ENCODE peak calls at places on chromosomes 7 and 10, in nine cellular contexts. One of them, this sample, is unnamed.

GRCh38 chr7:3200504-3200903 is 100.5 kb upstream of the SDK1 start:
- DNase-seq in K562: peak; percentile 37
- DNase-seq in psoas muscle: no peak
- DNase-seq in PC-9: no peak
- DNase-seq in MM.1S: no peak
- DNase-seq in A549: peak; percentile 38
- DNase-seq in ovary: no peak
- DNase-seq in cardiac muscle cell: peak; percentile 39
- DNase-seq in heart left ventricle: no peak
- DNase-seq in this sample: no peak

GRCh38 chr10:86644412-86645110 is 9.8 kb upstream of the OPN4 start:
- DNase-seq in ovary: no peak
- DNase-seq in heart left ventricle: no peak
- DNase-seq in psoas muscle: no peak
- DNase-seq in PC-9: no peak
- DNase-seq in K562: no peak
- DNase-seq in cardiac muscle cell: no peak
- DNase-seq in MM.1S: no peak
- DNase-seq in A549: no peak
- DNase-seq in this sample: no peak

GRCh38 chr10:69458426-69459100 is 7.3 kb downstream of the TSPAN15 start:
- DNase-seq in MM.1S: no peak
- DNase-seq in A549: no peak
- DNase-seq in heart left ventricle: no peak
- DNase-seq in K562: no peak
- DNase-seq in cardiac muscle cell: peak; percentile 40
- DNase-seq in ovary: no peak
- DNase-seq in psoas muscle: peak; percentile 70
- DNase-seq in PC-9: peak; percentile 98
- DNase-seq in this sample: peak; percentile 65

GRCh38 chr7:13945670-13946069 is 43.8 kb downstream of the ETV1 start:
- DNase-seq in A549: no peak
- DNase-seq in heart left ventricle: no peak
- DNase-seq in ovary: no peak
- DNase-seq in psoas muscle: no peak
- DNase-seq in MM.1S: no peak
- DNase-seq in cardiac muscle cell: no peak
- DNase-seq in K562: no peak
- DNase-seq in PC-9: no peak
- DNase-seq in this sample: no peak

GRCh38 chr10:85224366-85224960 is 896.1 kb downstream of the CCSER2 start:
- DNase-seq in ovary: no peak
- DNase-seq in heart left ventricle: no peak
- DNase-seq in K562: no peak
- DNase-seq in MM.1S: no peak
- DNase-seq in cardiac muscle cell: no peak
- DNase-seq in psoas muscle: no peak
- DNase-seq in PC-9: no peak
- DNase-seq in A549: no peak
- DNase-seq in this sample: no peak

GRCh38 chr10:112852308-112852707 is 97.7 kb upstream of the TCF7L2 start:
- DNase-seq in K562: no peak
- DNase-seq in cardiac muscle cell: no peak
- DNase-seq in PC-9: no peak
- DNase-seq in A549: no peak
- DNase-seq in heart left ventricle: peak; percentile 26
- DNase-seq in MM.1S: no peak
- DNase-seq in psoas muscle: no peak
- DNase-seq in ovary: no peak
- DNase-seq in this sample: peak; percentile 54

GRCh38 chr7:103148131-103148993 is 537 bp downstream of the NAPEPLD start:
- DNase-seq in heart left ventricle: no peak
- DNase-seq in K562: no peak
- DNase-seq in psoas muscle: no peak
- DNase-seq in ovary: no peak
- DNase-seq in cardiac muscle cell: no peak
- DNase-seq in PC-9: no peak
- DNase-seq in A549: no peak
- DNase-seq in MM.1S: no peak
- DNase-seq in this sample: no peak

GRCh38 chr10:101848894-101849351 is 5.3 kb upstream of the KCNIP2 start:
- DNase-seq in PC-9: no peak
- DNase-seq in ovary: no peak
- DNase-seq in MM.1S: no peak
- DNase-seq in K562: no peak
- DNase-seq in heart left ventricle: no peak
- DNase-seq in cardiac muscle cell: no peak
- DNase-seq in psoas muscle: no peak
- DNase-seq in A549: no peak
- DNase-seq in this sample: peak; percentile 49

GRCh38 chr7:140752533-140752932 is 56.0 kb downstream of the NDUFB2 start:
- DNase-seq in MM.1S: no peak
- DNase-seq in heart left ventricle: no peak
- DNase-seq in cardiac muscle cell: no peak
- DNase-seq in ovary: no peak
- DNase-seq in PC-9: no peak
- DNase-seq in A549: no peak
- DNase-seq in psoas muscle: no peak
- DNase-seq in K562: no peak
- DNase-seq in this sample: no peak

GRCh38 chr7:105830405-105831218 is 45.8 kb downstream of the ATXN7L1 start:
- DNase-seq in MM.1S: no peak
- DNase-seq in psoas muscle: no peak
- DNase-seq in PC-9: peak; percentile 97
- DNase-seq in cardiac muscle cell: no peak
- DNase-seq in heart left ventricle: no peak
- DNase-seq in K562: no peak
- DNase-seq in ovary: no peak
- DNase-seq in A549: peak; percentile 91
- DNase-seq in this sample: no peak
- H3K4me1 ChIP-seq in MM.1S: peaks cover 28% of the 10 kb centered on the region
- H3K4me1 ChIP-seq in psoas muscle: peaks cover 23% of the 10 kb centered on the region
- H3K4me1 ChIP-seq in PC-9: peaks cover 39% of the 10 kb centered on the region
- H3K4me1 ChIP-seq in cardiac muscle cell: peaks cover 4% of the 10 kb centered on the region
- H3K4me1 ChIP-seq in heart left ventricle: no peaks in the 10 kb centered on the region
- H3K4me1 ChIP-seq in K562: no peaks in the 10 kb centered on the region
- H3K4me1 ChIP-seq in ovary: peaks cover 7% of the 10 kb centered on the region
- H3K4me1 ChIP-seq in A549: peaks cover 47% of the 10 kb centered on the region
- H3K4me1 ChIP-seq in this sample: peaks cover 15% of the 10 kb centered on the region

GRCh38 chr10:133097418-133097817 is 9.7 kb downstream of the ADGRA1 start:
- DNase-seq in cardiac muscle cell: no peak
- DNase-seq in PC-9: no peak
- DNase-seq in heart left ventricle: no peak
- DNase-seq in MM.1S: no peak
- DNase-seq in K562: no peak
- DNase-seq in ovary: no peak
- DNase-seq in psoas muscle: no peak
- DNase-seq in A549: no peak
- DNase-seq in this sample: no peak

GRCh38 chr10:133100186-133100585 is 12.5 kb downstream of the ADGRA1 start:
- DNase-seq in cardiac muscle cell: no peak
- DNase-seq in heart left ventricle: no peak
- DNase-seq in psoas muscle: no peak
- DNase-seq in K562: no peak
- DNase-seq in A549: no peak
- DNase-seq in PC-9: no peak
- DNase-seq in ovary: no peak
- DNase-seq in MM.1S: no peak
- DNase-seq in this sample: no peak

GRCh38 chr10:133099571-133099970 is 11.8 kb downstream of the ADGRA1 start:
- DNase-seq in PC-9: no peak
- DNase-seq in MM.1S: no peak
- DNase-seq in A549: no peak
- DNase-seq in ovary: no peak
- DNase-seq in cardiac muscle cell: no peak
- DNase-seq in psoas muscle: no peak
- DNase-seq in K562: no peak
- DNase-seq in heart left ventricle: no peak
- DNase-seq in this sample: no peak

GRCh38 chr10:133097961-133098360 is 10.2 kb downstream of the ADGRA1 start:
- DNase-seq in MM.1S: no peak
- DNase-seq in psoas muscle: no peak
- DNase-seq in K562: no peak
- DNase-seq in ovary: no peak
- DNase-seq in cardiac muscle cell: no peak
- DNase-seq in heart left ventricle: no peak
- DNase-seq in A549: no peak
- DNase-seq in PC-9: no peak
- DNase-seq in this sample: no peak

DNA sequence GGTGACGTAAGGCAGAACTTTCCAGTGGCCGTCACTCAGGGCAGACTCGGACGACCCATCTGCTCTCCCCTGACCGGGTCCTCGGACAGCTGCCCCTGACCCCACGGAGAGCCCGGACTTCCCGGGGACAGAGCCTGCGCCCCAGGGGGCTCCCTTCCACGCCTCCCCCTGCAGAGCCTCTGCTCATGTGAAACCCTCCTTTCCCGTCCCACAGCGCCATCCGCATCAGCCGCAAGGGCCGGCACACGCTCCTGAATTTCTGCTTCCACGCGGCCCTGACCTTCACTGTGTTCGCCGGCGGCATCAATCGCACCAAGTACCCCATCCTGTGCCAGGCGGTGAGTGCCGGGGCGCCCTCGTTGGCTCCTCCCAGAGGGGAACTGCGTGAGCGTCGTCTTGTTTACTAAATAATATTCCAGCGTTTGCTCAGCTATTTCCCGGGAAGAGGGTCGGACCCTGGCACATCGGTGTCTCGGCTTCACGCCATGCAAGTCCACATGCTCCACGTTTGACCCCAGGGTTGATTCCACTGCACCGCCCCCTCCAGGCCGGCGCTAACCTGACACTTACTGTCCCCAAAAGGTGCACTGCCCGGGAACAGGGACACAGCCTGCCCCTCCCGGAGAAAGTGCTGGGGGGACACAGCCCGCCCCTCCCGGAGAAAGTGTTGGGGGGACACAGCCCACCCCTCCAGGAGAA is 10.9 kb downstream of the ADGRA1 start:
- DNase-seq in A549: no peak
- DNase-seq in K562: peak; percentile 22
- DNase-seq in ovary: no peak
- DNase-seq in MM.1S: no peak
- DNase-seq in heart left ventricle: no peak
- DNase-seq in PC-9: no peak
- DNase-seq in psoas muscle: no peak
- DNase-seq in cardiac muscle cell: no peak
- DNase-seq in this sample: no peak
- TF ChIP-seq CTCF in A549: no peak
- TF ChIP-seq CTCF in K562: peak; percentile 45
- TF ChIP-seq CTCF in ovary: no peak
- TF ChIP-seq CTCF in MM.1S: no peak
- TF ChIP-seq CTCF in heart left ventricle: no peak
- TF ChIP-seq CTCF in PC-9: no peak
- TF ChIP-seq CTCF in psoas muscle: no peak
- TF ChIP-seq CTCF in cardiac muscle cell: no peak
- TF ChIP-seq CTCF in this sample: no peak

DNA sequence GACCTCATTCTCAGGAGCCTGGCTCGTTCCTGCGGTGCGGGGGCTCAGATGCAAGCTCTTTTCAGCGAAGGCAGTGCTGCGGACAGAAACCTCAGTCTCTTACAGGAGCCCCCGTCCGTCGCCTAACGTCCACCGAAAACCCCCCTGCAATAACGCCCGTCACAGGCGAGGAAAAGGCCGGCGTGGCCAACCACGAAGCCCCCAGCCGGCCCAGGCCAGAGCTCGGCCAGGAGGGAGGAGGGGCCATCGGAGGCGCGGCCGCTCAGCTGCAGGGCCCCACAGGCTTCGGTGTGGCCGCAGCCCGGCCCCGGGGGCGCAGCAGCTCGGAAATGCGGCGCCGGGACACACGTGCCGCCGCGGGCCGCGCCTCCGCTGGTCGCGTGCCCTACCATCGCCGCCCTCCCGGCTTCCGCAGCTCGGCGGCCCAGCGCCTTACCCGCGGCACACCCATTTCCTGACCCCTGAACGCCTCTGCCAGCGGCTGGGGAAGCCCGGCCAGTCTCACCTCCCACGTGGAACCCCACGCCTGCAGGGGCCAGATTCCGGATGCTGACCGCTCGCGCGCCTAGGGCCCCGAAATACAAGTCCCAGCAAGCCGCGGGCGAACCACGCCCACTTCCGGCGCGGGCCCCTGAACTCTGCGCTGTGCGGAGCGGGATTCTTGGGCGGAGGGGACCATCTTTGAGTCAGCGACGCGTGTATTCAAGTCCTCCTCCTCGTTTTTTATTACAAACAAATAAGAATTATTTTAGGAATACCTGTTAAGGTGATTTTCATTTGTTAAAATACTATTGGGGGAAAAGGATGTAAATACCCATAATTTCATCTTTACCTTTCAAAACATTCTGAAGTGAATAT is at the start of gene ZNF239:
- DNase-seq in A549: peak; percentile 81
- DNase-seq in cardiac muscle cell: peak; percentile 84
- DNase-seq in psoas muscle: peak; percentile 95
- DNase-seq in heart left ventricle: peak; percentile 89
- DNase-seq in ovary: peak; percentile 92
- DNase-seq in K562: peak; percentile 93
- DNase-seq in MM.1S: no peak
- DNase-seq in PC-9: peak; percentile 67
- DNase-seq in this sample: peak; percentile 93
- H3K9me3 ChIP-seq in A549: peaks cover 32% of the 10 kb centered on the region
- H3K9me3 ChIP-seq in cardiac muscle cell: no peaks in the 10 kb centered on the region
- H3K9me3 ChIP-seq in psoas muscle: no peaks in the 10 kb centered on the region
- H3K9me3 ChIP-seq in heart left ventricle: no peaks in the 10 kb centered on the region
- H3K9me3 ChIP-seq in ovary: no peaks in the 10 kb centered on the region
- H3K9me3 ChIP-seq in K562: peaks cover 16% of the 10 kb centered on the region
- H3K9me3 ChIP-seq in MM.1S: no peaks in the 10 kb centered on the region
- H3K9me3 ChIP-seq in PC-9: peaks cover 3% of the 10 kb centered on the region
- H3K9me3 ChIP-seq in this sample: no peaks in the 10 kb centered on the region

GRCh38 chr7:157404845-157405481 is 68.2 kb downstream of the DNAJB6 start:
- DNase-seq in K562: peak; percentile 87
- DNase-seq in MM.1S: no peak
- DNase-seq in heart left ventricle: no peak
- DNase-seq in PC-9: peak; percentile 98
- DNase-seq in A549: peak; percentile 77
- DNase-seq in cardiac muscle cell: no peak
- DNase-seq in ovary: peak; percentile 59
- DNase-seq in psoas muscle: no peak
- DNase-seq in this sample: peak; percentile 97

GRCh38 chr7:157405501-157405900 is 68.7 kb downstream of the DNAJB6 start:
- DNase-seq in MM.1S: no peak
- DNase-seq in heart left ventricle: no peak
- DNase-seq in PC-9: no peak
- DNase-seq in psoas muscle: no peak
- DNase-seq in A549: no peak
- DNase-seq in ovary: no peak
- DNase-seq in cardiac muscle cell: no peak
- DNase-seq in K562: no peak
- DNase-seq in this sample: peak; percentile 60

GRCh38 chr7:157402911-157403534 is 66.2 kb downstream of the DNAJB6 start:
- DNase-seq in K562: peak; percentile 69
- DNase-seq in MM.1S: no peak
- DNase-seq in heart left ventricle: no peak
- DNase-seq in cardiac muscle cell: no peak
- DNase-seq in psoas muscle: no peak
- DNase-seq in ovary: no peak
- DNase-seq in A549: no peak
- DNase-seq in PC-9: no peak
- DNase-seq in this sample: no peak

GRCh38 chr7:157402388-157402703 is 65.5 kb downstream of the DNAJB6 start:
- DNase-seq in A549: no peak
- DNase-seq in cardiac muscle cell: no peak
- DNase-seq in K562: no peak
- DNase-seq in PC-9: no peak
- DNase-seq in MM.1S: no peak
- DNase-seq in psoas muscle: no peak
- DNase-seq in ovary: no peak
- DNase-seq in heart left ventricle: no peak
- DNase-seq in this sample: no peak

GRCh38 chr7:157404002-157404401 is 67.2 kb downstream of the DNAJB6 start:
- DNase-seq in ovary: no peak
- DNase-seq in MM.1S: no peak
- DNase-seq in A549: no peak
- DNase-seq in heart left ventricle: no peak
- DNase-seq in cardiac muscle cell: no peak
- DNase-seq in PC-9: no peak
- DNase-seq in psoas muscle: no peak
- DNase-seq in K562: no peak
- DNase-seq in this sample: no peak
- H3K4me1 ChIP-seq in ovary: peaks cover 10% of the 10 kb centered on the region
- H3K4me1 ChIP-seq in MM.1S: no peaks in the 10 kb centered on the region
- H3K4me1 ChIP-seq in A549: peaks cover 16% of the 10 kb centered on the region
- H3K4me1 ChIP-seq in heart left ventricle: peaks cover 11% of the 10 kb centered on the region
- H3K4me1 ChIP-seq in cardiac muscle cell: peaks cover 2% of the 10 kb centered on the region
- H3K4me1 ChIP-seq in PC-9: peaks cover 10% of the 10 kb centered on the region
- H3K4me1 ChIP-seq in psoas muscle: peaks cover 30% of the 10 kb centered on the region
- H3K4me1 ChIP-seq in K562: peaks cover 53% of the 10 kb centered on the region
- H3K4me1 ChIP-seq in this sample: peaks cover 4% of the 10 kb centered on the region

This sample was measured in adrenal gland.